ENCODE peak calls at places on chromosomes 16 and 17, in five cellular contexts. One of them, this sample, is unnamed.

GRCh38 chr17:75845933-75846700 is 1.9 kb upstream of the UNC13D start:
- DNase-seq in OCI-LY7: no peak
- DNase-seq in mesendoderm: peak; percentile 63
- DNase-seq in pancreas: no peak
- DNase-seq in H1: no peak
- DNase-seq in this sample: no peak

GRCh38 chr17:60641810-60642220 is 35.8 kb upstream of the BCAS3 start:
- DNase-seq in pancreas: no peak
- DNase-seq in OCI-LY7: peak; percentile 68
- DNase-seq in H1: peak; percentile 48
- DNase-seq in mesendoderm: peak; percentile 80
- DNase-seq in this sample: peak; percentile 71

GRCh38 chr16:72788269-72788809 is 259.6 kb downstream of the ZFHX3 start:
- DNase-seq in pancreas: no peak
- DNase-seq in mesendoderm: no peak
- DNase-seq in H1: no peak
- DNase-seq in OCI-LY7: no peak
- DNase-seq in this sample: no peak

GRCh38 chr16:47719713-47720112 is 258.6 kb downstream of the PHKB start:
- DNase-seq in pancreas: no peak
- DNase-seq in OCI-LY7: no peak
- DNase-seq in H1: no peak
- DNase-seq in mesendoderm: no peak
- DNase-seq in this sample: no peak

GRCh38 chr17:76562734-76563148 is 22.9 kb downstream of the PRCD start:
- DNase-seq in mesendoderm: no peak
- DNase-seq in H1: no peak
- DNase-seq in OCI-LY7: no peak
- DNase-seq in pancreas: no peak
- DNase-seq in this sample: no peak

GRCh38 chr17:59680314-59680713 is 26.9 kb downstream of the PTRH2 start:
- DNase-seq in mesendoderm: no peak
- DNase-seq in H1: no peak
- DNase-seq in pancreas: no peak
- DNase-seq in OCI-LY7: no peak
- DNase-seq in this sample: no peak

GRCh38 chr17:44187131-44187899 is 543 bp downstream of the TMUB2 start:
- DNase-seq in OCI-LY7: no peak
- DNase-seq in mesendoderm: no peak
- DNase-seq in pancreas: peak; percentile 54
- DNase-seq in H1: peak; percentile 63
- DNase-seq in this sample: no peak

GRCh38 chr17:65627892-65628622 is 66.6 kb upstream of the AXIN2 start:
- DNase-seq in H1: no peak
- DNase-seq in OCI-LY7: no peak
- DNase-seq in pancreas: no peak
- DNase-seq in mesendoderm: no peak
- DNase-seq in this sample: peak; percentile 85

GRCh38 chr17:77420804-77421634 is 280.2 kb downstream of the SEC14L1 start:
- DNase-seq in pancreas: no peak
- DNase-seq in OCI-LY7: peak; percentile 77
- DNase-seq in mesendoderm: peak; percentile 95
- DNase-seq in H1: peak; percentile 69
- DNase-seq in this sample: no peak

GRCh38 chr16:29815032-29815721 is 775 bp upstream of the PAGR1 start:
- DNase-seq in pancreas: peak; percentile 75
- DNase-seq in mesendoderm: peak; percentile 59
- DNase-seq in H1: peak; percentile 61
- DNase-seq in OCI-LY7: no peak
- DNase-seq in this sample: no peak

GRCh38 chr17:82288602-82288927 is 15.1 kb upstream of the CSNK1D start:
- DNase-seq in OCI-LY7: no peak
- DNase-seq in mesendoderm: no peak
- DNase-seq in pancreas: no peak
- DNase-seq in H1: no peak
- DNase-seq in this sample: no peak

DNA sequence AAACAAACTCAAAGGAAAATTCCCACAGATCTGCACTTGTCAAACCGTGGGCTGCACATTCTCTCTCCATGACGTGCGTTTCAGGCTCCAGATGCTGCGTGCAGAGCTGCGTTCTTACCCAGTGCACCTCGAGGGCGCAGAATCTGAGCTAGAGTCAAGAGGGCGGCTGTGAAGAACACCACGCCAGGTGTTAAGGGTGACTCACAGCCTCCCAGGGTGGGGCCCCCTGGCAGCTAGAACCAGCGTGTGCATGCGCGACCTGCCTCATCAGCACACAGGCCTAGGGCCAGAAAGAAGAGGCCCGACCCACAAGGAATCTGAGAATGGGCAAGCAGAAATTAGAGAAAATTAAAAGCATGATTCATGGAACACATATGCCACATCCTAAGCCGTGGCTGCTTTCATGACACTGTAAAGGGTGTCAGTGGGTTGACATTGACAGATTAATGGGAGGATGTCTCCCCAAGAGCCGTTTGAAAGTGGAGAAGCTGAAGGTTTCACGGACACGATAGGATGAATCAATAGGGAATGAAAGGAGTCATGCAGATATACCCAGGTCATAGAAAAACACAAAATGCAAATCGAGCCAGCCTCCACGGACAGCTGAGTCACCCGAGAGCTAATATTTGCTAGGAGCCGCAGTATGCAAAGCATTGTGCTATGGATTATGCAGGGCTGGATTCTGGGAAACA is 29.0 kb downstream of the MARCHF10 start:
- DNase-seq in OCI-LY7: no peak
- DNase-seq in mesendoderm: no peak
- DNase-seq in pancreas: no peak
- DNase-seq in H1: no peak
- DNase-seq in this sample: no peak
- H3K4me3 ChIP-seq in OCI-LY7: no peak overlapping the region
- H3K4me3 ChIP-seq in mesendoderm: no peak overlapping the region
- H3K4me3 ChIP-seq in pancreas: no peak overlapping the region
- H3K4me3 ChIP-seq in H1: no peak overlapping the region
- H3K4me3 ChIP-seq in this sample: no peak overlapping the region

DNA sequence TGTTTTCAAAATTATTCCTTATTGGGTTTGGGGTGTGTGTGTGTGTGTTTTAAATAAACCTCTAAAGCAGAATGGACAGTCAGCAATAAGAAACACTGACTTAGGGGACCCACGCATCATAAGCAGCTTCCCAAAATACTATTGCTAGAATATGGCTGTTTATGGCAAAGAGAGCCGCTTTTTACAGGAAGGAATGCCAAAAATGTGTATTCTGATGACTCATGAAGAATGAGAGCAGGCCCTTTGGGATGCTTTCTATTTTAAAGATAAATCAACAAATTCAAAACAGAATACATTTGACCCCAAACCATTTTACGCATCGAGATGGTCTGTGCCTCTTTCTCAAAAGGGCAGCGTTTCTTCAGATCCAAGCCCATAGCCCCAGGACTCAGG is 37.5 kb downstream of the ARHGAP17 start:
- DNase-seq in OCI-LY7: no peak
- DNase-seq in H1: no peak
- DNase-seq in mesendoderm: peak; percentile 51
- DNase-seq in pancreas: no peak
- DNase-seq in this sample: no peak
- H3K4me3 ChIP-seq in OCI-LY7: peak overlapping the region; percentile 41
- H3K4me3 ChIP-seq in H1: no peak overlapping the region
- H3K4me3 ChIP-seq in mesendoderm: no peak overlapping the region
- H3K4me3 ChIP-seq in pancreas: no peak overlapping the region
- H3K4me3 ChIP-seq in this sample: no peak overlapping the region

GRCh38 chr16:23975293-23975692 is 139.5 kb downstream of the PRKCB start:
- DNase-seq in OCI-LY7: no peak
- DNase-seq in pancreas: no peak
- DNase-seq in H1: no peak
- DNase-seq in mesendoderm: no peak
- DNase-seq in this sample: no peak

GRCh38 chr16:23979426-23979825 is 143.6 kb downstream of the PRKCB start:
- DNase-seq in pancreas: no peak
- DNase-seq in H1: no peak
- DNase-seq in OCI-LY7: no peak
- DNase-seq in mesendoderm: no peak
- DNase-seq in this sample: no peak

GRCh38 chr16:23974223-23974622 is 138.4 kb downstream of the PRKCB start:
- DNase-seq in H1: peak; percentile 73
- DNase-seq in pancreas: no peak
- DNase-seq in OCI-LY7: no peak
- DNase-seq in mesendoderm: peak; percentile 86
- DNase-seq in this sample: peak; percentile 2

GRCh38 chr16:23979982-23980381 is 144.2 kb downstream of the PRKCB start:
- DNase-seq in H1: no peak
- DNase-seq in OCI-LY7: no peak
- DNase-seq in mesendoderm: no peak
- DNase-seq in pancreas: no peak
- DNase-seq in this sample: no peak

GRCh38 chr16:23976091-23977001 is 140.6 kb downstream of the PRKCB start:
- DNase-seq in mesendoderm: no peak
- DNase-seq in OCI-LY7: peak; percentile 59
- DNase-seq in pancreas: no peak
- DNase-seq in H1: no peak
- DNase-seq in this sample: no peak
- H3K4me3 ChIP-seq in mesendoderm: no peak overlapping the region
- H3K4me3 ChIP-seq in OCI-LY7: no peak overlapping the region
- H3K4me3 ChIP-seq in pancreas: no peak overlapping the region
- H3K4me3 ChIP-seq in H1: no peak overlapping the region
- H3K4me3 ChIP-seq in this sample: no peak overlapping the region

DNA sequence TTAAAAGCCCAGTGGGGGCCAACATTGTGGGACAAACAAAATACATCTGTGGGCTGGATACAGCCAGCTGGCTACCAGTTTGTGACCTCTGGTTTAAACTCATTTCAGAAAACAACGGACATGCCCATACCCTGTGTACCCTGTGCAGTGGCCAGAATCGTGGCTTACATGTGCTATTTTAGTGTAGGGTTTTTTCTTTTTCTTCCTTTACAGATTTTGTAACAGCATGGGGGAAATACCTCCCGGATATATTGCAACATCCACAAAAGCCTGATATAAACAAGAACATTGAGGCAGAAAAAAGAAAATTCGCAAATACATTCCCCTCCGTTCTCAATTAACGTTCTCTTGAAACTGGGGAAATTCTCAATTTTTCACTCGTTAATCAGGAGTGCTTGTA is 7.3 kb downstream of the HS3ST4 start:
- DNase-seq in pancreas: no peak
- DNase-seq in OCI-LY7: no peak
- DNase-seq in mesendoderm: no peak
- DNase-seq in H1: no peak
- DNase-seq in this sample: no peak
- H3K4me3 ChIP-seq in pancreas: no peak overlapping the region
- H3K4me3 ChIP-seq in OCI-LY7: no peak overlapping the region
- H3K4me3 ChIP-seq in mesendoderm: no peak overlapping the region
- H3K4me3 ChIP-seq in H1: no peak overlapping the region
- H3K4me3 ChIP-seq in this sample: no peak overlapping the region

GRCh38 chr16:1332618-1333148 is 762 bp upstream of the BAIAP3 start:
- DNase-seq in pancreas: no peak
- DNase-seq in OCI-LY7: no peak
- DNase-seq in H1: no peak
- DNase-seq in mesendoderm: peak; percentile 45
- DNase-seq in this sample: no peak
- H3K4me3 ChIP-seq in pancreas: peak overlapping the region; percentile 23
- H3K4me3 ChIP-seq in OCI-LY7: no peak overlapping the region
- H3K4me3 ChIP-seq in H1: peak overlapping the region; percentile 45
- H3K4me3 ChIP-seq in mesendoderm: no peak overlapping the region
- H3K4me3 ChIP-seq in this sample: peak overlapping the region; percentile 49

GRCh38 chr17:40021471-40021961 is 6.3 kb downstream of the CSF3 start:
- DNase-seq in mesendoderm: no peak
- DNase-seq in OCI-LY7: no peak
- DNase-seq in pancreas: no peak
- DNase-seq in H1: no peak
- DNase-seq in this sample: no peak

GRCh38 chr17:40017422-40018080 is 2.3 kb downstream of the CSF3 start:
- DNase-seq in mesendoderm: no peak
- DNase-seq in pancreas: no peak
- DNase-seq in OCI-LY7: no peak
- DNase-seq in H1: no peak
- DNase-seq in this sample: no peak

GRCh38 chr17:40020146-40020545 is 4.9 kb downstream of the CSF3 start:
- DNase-seq in mesendoderm: no peak
- DNase-seq in OCI-LY7: no peak
- DNase-seq in pancreas: no peak
- DNase-seq in H1: no peak
- DNase-seq in this sample: no peak

GRCh38 chr17:40018211-40019121 is 3.2 kb downstream of the CSF3 start:
- DNase-seq in pancreas: peak; percentile 44
- DNase-seq in H1: peak; percentile 76
- DNase-seq in mesendoderm: peak; percentile 70
- DNase-seq in OCI-LY7: no peak
- DNase-seq in this sample: no peak

DNA sequence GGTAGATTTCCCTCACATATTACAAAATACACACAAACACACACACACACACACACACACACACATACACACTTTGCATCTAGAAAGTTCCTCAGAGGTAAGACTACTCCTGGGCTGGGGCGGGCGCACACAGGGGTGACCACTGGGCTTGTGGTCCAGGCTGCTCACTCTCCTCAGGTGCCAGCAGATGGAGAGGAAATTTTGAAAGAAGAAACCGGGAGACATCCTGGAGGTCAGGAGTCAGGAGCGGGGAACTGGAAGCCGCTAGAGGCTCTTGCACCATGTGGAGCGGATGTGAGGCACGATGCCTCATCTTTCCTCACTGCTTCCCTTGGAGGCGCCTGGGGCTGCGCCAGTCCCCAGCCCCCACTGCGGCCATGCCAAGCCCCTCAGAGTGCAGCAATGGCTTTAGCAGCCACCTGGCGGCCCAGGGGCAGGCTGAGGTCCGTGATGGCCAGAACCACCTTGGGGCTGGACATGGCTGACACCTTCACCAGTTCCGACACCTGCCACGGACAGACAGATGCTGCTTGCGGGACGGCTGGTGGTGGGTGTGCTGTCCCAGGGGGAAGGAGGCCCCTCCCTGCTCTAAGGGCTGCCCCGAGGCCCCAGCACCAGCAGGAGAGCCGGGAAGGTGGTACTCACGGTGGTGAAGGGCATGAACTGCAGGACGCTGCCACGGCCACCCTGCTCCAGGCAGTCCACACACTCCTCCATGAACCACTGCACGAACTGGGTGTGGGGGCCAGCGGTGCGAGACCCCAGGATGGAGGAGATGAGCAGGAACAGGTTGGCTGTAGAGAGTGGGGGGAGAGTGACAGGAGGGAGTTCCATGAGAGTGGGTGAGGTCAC is 4.1 kb downstream of the CSF3 start:
- DNase-seq in pancreas: no peak
- DNase-seq in H1: peak; percentile 61
- DNase-seq in mesendoderm: peak; percentile 27
- DNase-seq in OCI-LY7: no peak
- DNase-seq in this sample: no peak
- H3K4me3 ChIP-seq in pancreas: no peak overlapping the region
- H3K4me3 ChIP-seq in H1: no peak overlapping the region
- H3K4me3 ChIP-seq in mesendoderm: no peak overlapping the region
- H3K4me3 ChIP-seq in OCI-LY7: no peak overlapping the region
- H3K4me3 ChIP-seq in this sample: no peak overlapping the region

GRCh38 chr17:48589831-48590602 is at the start of gene HOXB3:
- DNase-seq in pancreas: no peak
- DNase-seq in H1: no peak
- DNase-seq in OCI-LY7: no peak
- DNase-seq in mesendoderm: no peak
- DNase-seq in this sample: no peak
- H3K4me3 ChIP-seq in pancreas: no peak within 1 kb of the TSS
- H3K4me3 ChIP-seq in H1: no peak within 1 kb of the TSS
- H3K4me3 ChIP-seq in OCI-LY7: no peak within 1 kb of the TSS
- H3K4me3 ChIP-seq in mesendoderm: no peak within 1 kb of the TSS
- H3K4me3 ChIP-seq in this sample: no peak within 1 kb of the TSS

This sample was measured in LNCaP clone FGC.